ENCODE peak calls at places on chromosome 9, in five cellular contexts. One of them, this sample, is unnamed.

GRCh38 chr9:114929166-114929565 is 1.2 kb downstream of the TNFSF8 start:
- DNase-seq in activated CD4-positive, alpha-beta T cell treated with anti-CD3 and anti-CD28 coated beads, Interleukin-2, amount 50 U/mL, for 1 hour: no peak
- DNase-seq in GM10248: no peak
- DNase-seq in Daoy: no peak
- DNase-seq in brain microvascular endothelial cell: no peak
- DNase-seq in this sample: no peak

GRCh38 chr9:93871286-93871685 is 83.9 kb downstream of the BARX1 start:
- DNase-seq in activated CD4-positive, alpha-beta T cell treated with anti-CD3 and anti-CD28 coated beads, Interleukin-2, amount 50 U/mL, for 1 hour: no peak
- DNase-seq in GM10248: no peak
- DNase-seq in Daoy: no peak
- DNase-seq in brain microvascular endothelial cell: no peak
- DNase-seq in this sample: no peak

GRCh38 chr9:18759836-18760235 is 273.2 kb downstream of the SAXO1 start:
- DNase-seq in activated CD4-positive, alpha-beta T cell treated with anti-CD3 and anti-CD28 coated beads, Interleukin-2, amount 50 U/mL, for 1 hour: no peak
- DNase-seq in GM10248: no peak
- DNase-seq in Daoy: no peak
- DNase-seq in brain microvascular endothelial cell: no peak
- DNase-seq in this sample: no peak

GRCh38 chr9:123775885-123776284 is 154.0 kb downstream of the DENND1A start:
- DNase-seq in activated CD4-positive, alpha-beta T cell treated with anti-CD3 and anti-CD28 coated beads, Interleukin-2, amount 50 U/mL, for 1 hour: no peak
- DNase-seq in GM10248: no peak
- DNase-seq in Daoy: no peak
- DNase-seq in brain microvascular endothelial cell: no peak
- DNase-seq in this sample: no peak

GRCh38 chr9:130186051-130186450 is 13.8 kb downstream of the NCS1 start:
- DNase-seq in activated CD4-positive, alpha-beta T cell treated with anti-CD3 and anti-CD28 coated beads, Interleukin-2, amount 50 U/mL, for 1 hour: no peak
- DNase-seq in GM10248: no peak
- DNase-seq in Daoy: no peak
- DNase-seq in brain microvascular endothelial cell: no peak
- DNase-seq in this sample: no peak

GRCh38 chr9:20728493-20729220 is 44.6 kb downstream of the FOCAD start:
- DNase-seq in activated CD4-positive, alpha-beta T cell treated with anti-CD3 and anti-CD28 coated beads, Interleukin-2, amount 50 U/mL, for 1 hour: no peak
- DNase-seq in GM10248: no peak
- DNase-seq in Daoy: no peak
- DNase-seq in brain microvascular endothelial cell: peak
- DNase-seq in this sample: no peak

GRCh38 chr9:133460405-133461175 is 812 bp downstream of the CACFD1 start:
- DNase-seq in activated CD4-positive, alpha-beta T cell treated with anti-CD3 and anti-CD28 coated beads, Interleukin-2, amount 50 U/mL, for 1 hour: peak
- DNase-seq in GM10248: peak
- DNase-seq in Daoy: peak
- DNase-seq in brain microvascular endothelial cell: no peak
- DNase-seq in this sample: no peak

GRCh38 chr9:16136961-16137360 is 584.1 kb downstream of the CCDC171 start:
- DNase-seq in activated CD4-positive, alpha-beta T cell treated with anti-CD3 and anti-CD28 coated beads, Interleukin-2, amount 50 U/mL, for 1 hour: no peak
- DNase-seq in GM10248: no peak
- DNase-seq in Daoy: no peak
- DNase-seq in brain microvascular endothelial cell: peak
- DNase-seq in this sample: no peak

GRCh38 chr9:104906441-104907277 is 21.3 kb downstream of the ABCA1 start:
- DNase-seq in activated CD4-positive, alpha-beta T cell treated with anti-CD3 and anti-CD28 coated beads, Interleukin-2, amount 50 U/mL, for 1 hour: no peak
- DNase-seq in GM10248: no peak
- DNase-seq in Daoy: peak
- DNase-seq in brain microvascular endothelial cell: peak
- DNase-seq in this sample: no peak

GRCh38 chr9:82934949-82935348 is 128.0 kb downstream of the RASEF start:
- DNase-seq in activated CD4-positive, alpha-beta T cell treated with anti-CD3 and anti-CD28 coated beads, Interleukin-2, amount 50 U/mL, for 1 hour: no peak
- DNase-seq in GM10248: no peak
- DNase-seq in Daoy: peak
- DNase-seq in brain microvascular endothelial cell: peak
- DNase-seq in this sample: no peak

GRCh38 chr9:121842612-121842978 is 191.2 kb downstream of the DAB2IP start:
- DNase-seq in activated CD4-positive, alpha-beta T cell treated with anti-CD3 and anti-CD28 coated beads, Interleukin-2, amount 50 U/mL, for 1 hour: no peak
- DNase-seq in GM10248: no peak
- DNase-seq in Daoy: peak
- DNase-seq in brain microvascular endothelial cell: peak
- DNase-seq in this sample: no peak

GRCh38 chr9:118230319-118230718 is 526.1 kb downstream of the TLR4 start:
- DNase-seq in activated CD4-positive, alpha-beta T cell treated with anti-CD3 and anti-CD28 coated beads, Interleukin-2, amount 50 U/mL, for 1 hour: no peak
- DNase-seq in GM10248: no peak
- DNase-seq in Daoy: no peak
- DNase-seq in brain microvascular endothelial cell: no peak
- DNase-seq in this sample: no peak

GRCh38 chr9:89006308-89006707 is 15.0 kb downstream of the S1PR3 start:
- DNase-seq in activated CD4-positive, alpha-beta T cell treated with anti-CD3 and anti-CD28 coated beads, Interleukin-2, amount 50 U/mL, for 1 hour: no peak
- DNase-seq in GM10248: no peak
- DNase-seq in Daoy: no peak
- DNase-seq in brain microvascular endothelial cell: no peak
- DNase-seq in this sample: no peak

GRCh38 chr9:34512131-34513078 is 10.4 kb downstream of the ENHO start:
- DNase-seq in activated CD4-positive, alpha-beta T cell treated with anti-CD3 and anti-CD28 coated beads, Interleukin-2, amount 50 U/mL, for 1 hour: no peak
- DNase-seq in GM10248: no peak
- DNase-seq in Daoy: no peak
- DNase-seq in brain microvascular endothelial cell: no peak
- DNase-seq in this sample: no peak

GRCh38 chr9:32738501-32739172 is 44.7 kb upstream of the TMEM215 start:
- DNase-seq in activated CD4-positive, alpha-beta T cell treated with anti-CD3 and anti-CD28 coated beads, Interleukin-2, amount 50 U/mL, for 1 hour: no peak
- DNase-seq in GM10248: no peak
- DNase-seq in Daoy: peak
- DNase-seq in brain microvascular endothelial cell: no peak
- DNase-seq in this sample: no peak

GRCh38 chr9:88657893-88658292 is 122.9 kb downstream of the NXNL2 start:
- DNase-seq in activated CD4-positive, alpha-beta T cell treated with anti-CD3 and anti-CD28 coated beads, Interleukin-2, amount 50 U/mL, for 1 hour: no peak
- DNase-seq in GM10248: no peak
- DNase-seq in Daoy: peak
- DNase-seq in brain microvascular endothelial cell: peak
- DNase-seq in this sample: no peak

GRCh38 chr9:91900057-91900816 is 49.8 kb downstream of the ROR2 start:
- DNase-seq in activated CD4-positive, alpha-beta T cell treated with anti-CD3 and anti-CD28 coated beads, Interleukin-2, amount 50 U/mL, for 1 hour: no peak
- DNase-seq in GM10248: no peak
- DNase-seq in Daoy: no peak
- DNase-seq in brain microvascular endothelial cell: no peak
- DNase-seq in this sample: no peak

GRCh38 chr9:115941561-115942315 is 211.9 kb upstream of the PAPPA start:
- DNase-seq in activated CD4-positive, alpha-beta T cell treated with anti-CD3 and anti-CD28 coated beads, Interleukin-2, amount 50 U/mL, for 1 hour: no peak
- DNase-seq in GM10248: no peak
- DNase-seq in Daoy: peak
- DNase-seq in brain microvascular endothelial cell: peak
- DNase-seq in this sample: no peak

GRCh38 chr9:93597142-93597706 is 20.8 kb downstream of the PHF2 start:
- DNase-seq in activated CD4-positive, alpha-beta T cell treated with anti-CD3 and anti-CD28 coated beads, Interleukin-2, amount 50 U/mL, for 1 hour: no peak
- DNase-seq in GM10248: no peak
- DNase-seq in Daoy: no peak
- DNase-seq in brain microvascular endothelial cell: no peak
- DNase-seq in this sample: no peak

GRCh38 chr9:86792136-86792535 is 155.2 kb downstream of the GAS1 start:
- DNase-seq in activated CD4-positive, alpha-beta T cell treated with anti-CD3 and anti-CD28 coated beads, Interleukin-2, amount 50 U/mL, for 1 hour: no peak
- DNase-seq in GM10248: no peak
- DNase-seq in Daoy: peak
- DNase-seq in brain microvascular endothelial cell: no peak
- DNase-seq in this sample: no peak

GRCh38 chr9:136114606-136115005 is 4.1 kb downstream of the TMEM250 start:
- DNase-seq in activated CD4-positive, alpha-beta T cell treated with anti-CD3 and anti-CD28 coated beads, Interleukin-2, amount 50 U/mL, for 1 hour: no peak
- DNase-seq in GM10248: no peak
- DNase-seq in Daoy: no peak
- DNase-seq in brain microvascular endothelial cell: no peak
- DNase-seq in this sample: no peak

GRCh38 chr9:97697837-97698236 is 697 bp upstream of the XPA start:
- DNase-seq in activated CD4-positive, alpha-beta T cell treated with anti-CD3 and anti-CD28 coated beads, Interleukin-2, amount 50 U/mL, for 1 hour: no peak
- DNase-seq in GM10248: no peak
- DNase-seq in Daoy: no peak
- DNase-seq in brain microvascular endothelial cell: no peak
- DNase-seq in this sample: no peak

GRCh38 chr9:101028346-101029299 is at the start of gene PLPPR1:
- DNase-seq in activated CD4-positive, alpha-beta T cell treated with anti-CD3 and anti-CD28 coated beads, Interleukin-2, amount 50 U/mL, for 1 hour: no peak
- DNase-seq in GM10248: peak
- DNase-seq in Daoy: no peak
- DNase-seq in brain microvascular endothelial cell: peak
- DNase-seq in this sample: no peak

GRCh38 chr9:3809724-3810123 is 283.9 kb upstream of the RFX3 start:
- DNase-seq in activated CD4-positive, alpha-beta T cell treated with anti-CD3 and anti-CD28 coated beads, Interleukin-2, amount 50 U/mL, for 1 hour: no peak
- DNase-seq in GM10248: no peak
- DNase-seq in Daoy: peak
- DNase-seq in brain microvascular endothelial cell: no peak
- DNase-seq in this sample: no peak

GRCh38 chr9:112473986-112474385 is 12.6 kb upstream of the KIAA1958 start:
- DNase-seq in activated CD4-positive, alpha-beta T cell treated with anti-CD3 and anti-CD28 coated beads, Interleukin-2, amount 50 U/mL, for 1 hour: no peak
- DNase-seq in GM10248: no peak
- DNase-seq in Daoy: no peak
- DNase-seq in brain microvascular endothelial cell: no peak
- DNase-seq in this sample: no peak

GRCh38 chr9:134032456-134033222 is 7.4 kb downstream of the BRD3OS start:
- DNase-seq in activated CD4-positive, alpha-beta T cell treated with anti-CD3 and anti-CD28 coated beads, Interleukin-2, amount 50 U/mL, for 1 hour: no peak
- DNase-seq in GM10248: no peak
- DNase-seq in Daoy: peak
- DNase-seq in brain microvascular endothelial cell: no peak
- DNase-seq in this sample: no peak

GRCh38 chr9:20570756-20571155 is 51.5 kb downstream of the MLLT3 start:
- DNase-seq in activated CD4-positive, alpha-beta T cell treated with anti-CD3 and anti-CD28 coated beads, Interleukin-2, amount 50 U/mL, for 1 hour: no peak
- DNase-seq in GM10248: peak
- DNase-seq in Daoy: no peak
- DNase-seq in brain microvascular endothelial cell: no peak
- DNase-seq in this sample: no peak